ENCODE peak calls at places on chromosome 15, in five cellular contexts. One of them, this sample, is unnamed.

GRCh38 chr15:41492597-41493204 is 973 bp upstream of the ITPKA start:
- DNase-seq in activated CD4-positive, CD25-positive, alpha-beta regulatory T cell: no peak
- DNase-seq in stromal cell of bone marrow: no peak
- DNase-seq in AG08396: no peak
- DNase-seq in stimulated activated CD4-positive, alpha-beta T cell treated with anti-CD3 and anti-CD28 coated beads, Interleukin-4, amount 100 ng/mL, for 48 hours: no peak
- DNase-seq in this sample: no peak

GRCh38 chr15:68584704-68585573 is 6.1 kb downstream of the CORO2B start:
- DNase-seq in AG08396: no peak
- DNase-seq in stromal cell of bone marrow: no peak
- DNase-seq in stimulated activated CD4-positive, alpha-beta T cell treated with anti-CD3 and anti-CD28 coated beads, Interleukin-4, amount 100 ng/mL, for 48 hours: no peak
- DNase-seq in activated CD4-positive, CD25-positive, alpha-beta regulatory T cell: no peak
- DNase-seq in this sample: no peak

GRCh38 chr15:29711531-29711930 is 110.7 kb downstream of the TJP1 start:
- DNase-seq in stromal cell of bone marrow: no peak
- DNase-seq in stimulated activated CD4-positive, alpha-beta T cell treated with anti-CD3 and anti-CD28 coated beads, Interleukin-4, amount 100 ng/mL, for 48 hours: no peak
- DNase-seq in AG08396: no peak
- DNase-seq in activated CD4-positive, CD25-positive, alpha-beta regulatory T cell: no peak
- DNase-seq in this sample: no peak

GRCh38 chr15:91589360-91589759 is 264.1 kb upstream of the SLCO3A1 start:
- DNase-seq in AG08396: no peak
- DNase-seq in stromal cell of bone marrow: no peak
- DNase-seq in stimulated activated CD4-positive, alpha-beta T cell treated with anti-CD3 and anti-CD28 coated beads, Interleukin-4, amount 100 ng/mL, for 48 hours: no peak
- DNase-seq in activated CD4-positive, CD25-positive, alpha-beta regulatory T cell: no peak
- DNase-seq in this sample: no peak

GRCh38 chr15:100777821-100778220 is 101.8 kb upstream of the ALDH1A3 start:
- DNase-seq in AG08396: no peak
- DNase-seq in activated CD4-positive, CD25-positive, alpha-beta regulatory T cell: no peak
- DNase-seq in stimulated activated CD4-positive, alpha-beta T cell treated with anti-CD3 and anti-CD28 coated beads, Interleukin-4, amount 100 ng/mL, for 48 hours: no peak
- DNase-seq in stromal cell of bone marrow: no peak
- DNase-seq in this sample: no peak

GRCh38 chr15:35243758-35244157 is 158.7 kb upstream of the NANOGP8 start:
- DNase-seq in AG08396: no peak
- DNase-seq in stimulated activated CD4-positive, alpha-beta T cell treated with anti-CD3 and anti-CD28 coated beads, Interleukin-4, amount 100 ng/mL, for 48 hours: no peak
- DNase-seq in activated CD4-positive, CD25-positive, alpha-beta regulatory T cell: no peak
- DNase-seq in stromal cell of bone marrow: no peak
- DNase-seq in this sample: no peak

GRCh38 chr15:35506272-35506870 is 39.6 kb downstream of the DPH6 start:
- DNase-seq in stromal cell of bone marrow: no peak
- DNase-seq in activated CD4-positive, CD25-positive, alpha-beta regulatory T cell: no peak
- DNase-seq in AG08396: no peak
- DNase-seq in stimulated activated CD4-positive, alpha-beta T cell treated with anti-CD3 and anti-CD28 coated beads, Interleukin-4, amount 100 ng/mL, for 48 hours: no peak
- DNase-seq in this sample: no peak

GRCh38 chr15:26771917-26772587 is 814 bp downstream of the GABRB3 start:
- DNase-seq in stimulated activated CD4-positive, alpha-beta T cell treated with anti-CD3 and anti-CD28 coated beads, Interleukin-4, amount 100 ng/mL, for 48 hours: no peak
- DNase-seq in AG08396: peak; percentile 12
- DNase-seq in activated CD4-positive, CD25-positive, alpha-beta regulatory T cell: no peak
- DNase-seq in stromal cell of bone marrow: no peak
- DNase-seq in this sample: no peak

GRCh38 chr15:80489030-80489594 is 84.9 kb downstream of the ARNT2 start:
- DNase-seq in AG08396: peak; percentile 52
- DNase-seq in stimulated activated CD4-positive, alpha-beta T cell treated with anti-CD3 and anti-CD28 coated beads, Interleukin-4, amount 100 ng/mL, for 48 hours: no peak
- DNase-seq in stromal cell of bone marrow: peak; percentile 92
- DNase-seq in activated CD4-positive, CD25-positive, alpha-beta regulatory T cell: no peak
- DNase-seq in this sample: no peak

GRCh38 chr15:37100109-37100873 is at the start of gene MEIS2:
- DNase-seq in activated CD4-positive, CD25-positive, alpha-beta regulatory T cell: no peak
- DNase-seq in AG08396: peak; percentile 95
- DNase-seq in stimulated activated CD4-positive, alpha-beta T cell treated with anti-CD3 and anti-CD28 coated beads, Interleukin-4, amount 100 ng/mL, for 48 hours: no peak
- DNase-seq in stromal cell of bone marrow: peak; percentile 88
- DNase-seq in this sample: peak; percentile 52

GRCh38 chr15:95843241-95843851 is 487.2 kb upstream of the NR2F2 start:
- DNase-seq in stimulated activated CD4-positive, alpha-beta T cell treated with anti-CD3 and anti-CD28 coated beads, Interleukin-4, amount 100 ng/mL, for 48 hours: no peak
- DNase-seq in activated CD4-positive, CD25-positive, alpha-beta regulatory T cell: no peak
- DNase-seq in stromal cell of bone marrow: peak; percentile 87
- DNase-seq in AG08396: peak; percentile 23
- DNase-seq in this sample: no peak

GRCh38 chr15:37921527-37922385 is 12.7 kb upstream of the TMCO5A start:
- DNase-seq in stromal cell of bone marrow: no peak
- DNase-seq in AG08396: no peak
- DNase-seq in stimulated activated CD4-positive, alpha-beta T cell treated with anti-CD3 and anti-CD28 coated beads, Interleukin-4, amount 100 ng/mL, for 48 hours: no peak
- DNase-seq in activated CD4-positive, CD25-positive, alpha-beta regulatory T cell: no peak
- DNase-seq in this sample: no peak

GRCh38 chr15:82630033-82630432 is 17.1 kb downstream of the CPEB1 start:
- DNase-seq in activated CD4-positive, CD25-positive, alpha-beta regulatory T cell: no peak
- DNase-seq in stromal cell of bone marrow: no peak
- DNase-seq in AG08396: no peak
- DNase-seq in stimulated activated CD4-positive, alpha-beta T cell treated with anti-CD3 and anti-CD28 coated beads, Interleukin-4, amount 100 ng/mL, for 48 hours: no peak
- DNase-seq in this sample: no peak

GRCh38 chr15:40367673-40368611 is 9.9 kb downstream of the DISP2 start:
- DNase-seq in stromal cell of bone marrow: peak; percentile 64
- DNase-seq in activated CD4-positive, CD25-positive, alpha-beta regulatory T cell: peak; percentile 47
- DNase-seq in stimulated activated CD4-positive, alpha-beta T cell treated with anti-CD3 and anti-CD28 coated beads, Interleukin-4, amount 100 ng/mL, for 48 hours: peak; percentile 73
- DNase-seq in AG08396: peak; percentile 94
- DNase-seq in this sample: peak; percentile 83

GRCh38 chr15:27808182-27808581 is 290.9 kb downstream of the OCA2 start:
- DNase-seq in activated CD4-positive, CD25-positive, alpha-beta regulatory T cell: no peak
- DNase-seq in stromal cell of bone marrow: no peak
- DNase-seq in AG08396: no peak
- DNase-seq in stimulated activated CD4-positive, alpha-beta T cell treated with anti-CD3 and anti-CD28 coated beads, Interleukin-4, amount 100 ng/mL, for 48 hours: no peak
- DNase-seq in this sample: no peak

GRCh38 chr15:29675791-29676301 is 146.4 kb downstream of the TJP1 start:
- DNase-seq in AG08396: no peak
- DNase-seq in activated CD4-positive, CD25-positive, alpha-beta regulatory T cell: no peak
- DNase-seq in stimulated activated CD4-positive, alpha-beta T cell treated with anti-CD3 and anti-CD28 coated beads, Interleukin-4, amount 100 ng/mL, for 48 hours: no peak
- DNase-seq in stromal cell of bone marrow: no peak
- DNase-seq in this sample: no peak

GRCh38 chr15:92663250-92663951 is 7.8 kb upstream of the FAM174B start:
- DNase-seq in stimulated activated CD4-positive, alpha-beta T cell treated with anti-CD3 and anti-CD28 coated beads, Interleukin-4, amount 100 ng/mL, for 48 hours: no peak
- DNase-seq in stromal cell of bone marrow: no peak
- DNase-seq in activated CD4-positive, CD25-positive, alpha-beta regulatory T cell: no peak
- DNase-seq in AG08396: no peak
- DNase-seq in this sample: no peak

GRCh38 chr15:65400760-65401606 is 21.8 kb downstream of the IGDCC4 start:
- DNase-seq in stimulated activated CD4-positive, alpha-beta T cell treated with anti-CD3 and anti-CD28 coated beads, Interleukin-4, amount 100 ng/mL, for 48 hours: peak; percentile 41
- DNase-seq in AG08396: peak; percentile 88
- DNase-seq in activated CD4-positive, CD25-positive, alpha-beta regulatory T cell: no peak
- DNase-seq in stromal cell of bone marrow: peak; percentile 50
- DNase-seq in this sample: no peak

GRCh38 chr15:81155375-81156218 is 21.5 kb downstream of the CFAP161 start:
- DNase-seq in activated CD4-positive, CD25-positive, alpha-beta regulatory T cell: no peak
- DNase-seq in stimulated activated CD4-positive, alpha-beta T cell treated with anti-CD3 and anti-CD28 coated beads, Interleukin-4, amount 100 ng/mL, for 48 hours: no peak
- DNase-seq in stromal cell of bone marrow: peak; percentile 52
- DNase-seq in AG08396: peak; percentile 56
- DNase-seq in this sample: no peak

GRCh38 chr15:62528505-62528904 is 363.4 kb upstream of the C2CD4B start:
- DNase-seq in activated CD4-positive, CD25-positive, alpha-beta regulatory T cell: no peak
- DNase-seq in stimulated activated CD4-positive, alpha-beta T cell treated with anti-CD3 and anti-CD28 coated beads, Interleukin-4, amount 100 ng/mL, for 48 hours: no peak
- DNase-seq in AG08396: no peak
- DNase-seq in stromal cell of bone marrow: no peak
- DNase-seq in this sample: no peak

GRCh38 chr15:57356178-57356577 is 20.1 kb upstream of the CGNL1 start:
- DNase-seq in stimulated activated CD4-positive, alpha-beta T cell treated with anti-CD3 and anti-CD28 coated beads, Interleukin-4, amount 100 ng/mL, for 48 hours: no peak
- DNase-seq in stromal cell of bone marrow: no peak
- DNase-seq in AG08396: no peak
- DNase-seq in activated CD4-positive, CD25-positive, alpha-beta regulatory T cell: no peak
- DNase-seq in this sample: no peak

GRCh38 chr15:84685304-84685703 is 27.3 kb upstream of the NMB start:
- DNase-seq in activated CD4-positive, CD25-positive, alpha-beta regulatory T cell: no peak
- DNase-seq in AG08396: no peak
- DNase-seq in stromal cell of bone marrow: peak; percentile 87
- DNase-seq in stimulated activated CD4-positive, alpha-beta T cell treated with anti-CD3 and anti-CD28 coated beads, Interleukin-4, amount 100 ng/mL, for 48 hours: no peak
- DNase-seq in this sample: no peak

GRCh38 chr15:60324706-60325438 is 72.9 kb downstream of the ANXA2 start:
- DNase-seq in stimulated activated CD4-positive, alpha-beta T cell treated with anti-CD3 and anti-CD28 coated beads, Interleukin-4, amount 100 ng/mL, for 48 hours: no peak
- DNase-seq in stromal cell of bone marrow: no peak
- DNase-seq in activated CD4-positive, CD25-positive, alpha-beta regulatory T cell: no peak
- DNase-seq in AG08396: no peak
- DNase-seq in this sample: no peak

GRCh38 chr15:41501191-41501917 is 7.7 kb downstream of the ITPKA start:
- DNase-seq in AG08396: peak; percentile 77
- DNase-seq in activated CD4-positive, CD25-positive, alpha-beta regulatory T cell: no peak
- DNase-seq in stimulated activated CD4-positive, alpha-beta T cell treated with anti-CD3 and anti-CD28 coated beads, Interleukin-4, amount 100 ng/mL, for 48 hours: no peak
- DNase-seq in stromal cell of bone marrow: no peak
- DNase-seq in this sample: no peak

GRCh38 chr15:68626739-68627138 is 47.9 kb downstream of the CORO2B start:
- DNase-seq in AG08396: no peak
- DNase-seq in stromal cell of bone marrow: no peak
- DNase-seq in stimulated activated CD4-positive, alpha-beta T cell treated with anti-CD3 and anti-CD28 coated beads, Interleukin-4, amount 100 ng/mL, for 48 hours: no peak
- DNase-seq in activated CD4-positive, CD25-positive, alpha-beta regulatory T cell: no peak
- DNase-seq in this sample: no peak

GRCh38 chr15:64636541-64636940 is 138.8 kb downstream of the RBPMS2 start:
- DNase-seq in AG08396: no peak
- DNase-seq in stimulated activated CD4-positive, alpha-beta T cell treated with anti-CD3 and anti-CD28 coated beads, Interleukin-4, amount 100 ng/mL, for 48 hours: no peak
- DNase-seq in stromal cell of bone marrow: no peak
- DNase-seq in activated CD4-positive, CD25-positive, alpha-beta regulatory T cell: no peak
- DNase-seq in this sample: no peak

GRCh38 chr15:45402955-45403892 is 24.9 kb upstream of the GATM start:
- DNase-seq in stromal cell of bone marrow: no peak
- DNase-seq in stimulated activated CD4-positive, alpha-beta T cell treated with anti-CD3 and anti-CD28 coated beads, Interleukin-4, amount 100 ng/mL, for 48 hours: peak; percentile 15
- DNase-seq in activated CD4-positive, CD25-positive, alpha-beta regulatory T cell: peak; percentile 10
- DNase-seq in AG08396: peak; percentile 44
- DNase-seq in this sample: no peak

GRCh38 chr15:35307676-35308075 is 222.6 kb upstream of the NANOGP8 start:
- DNase-seq in AG08396: no peak
- DNase-seq in stromal cell of bone marrow: no peak
- DNase-seq in activated CD4-positive, CD25-positive, alpha-beta regulatory T cell: no peak
- DNase-seq in stimulated activated CD4-positive, alpha-beta T cell treated with anti-CD3 and anti-CD28 coated beads, Interleukin-4, amount 100 ng/mL, for 48 hours: no peak
- DNase-seq in this sample: no peak

GRCh38 chr15:85403745-85404144 is 23.3 kb downstream of the AKAP13 start:
- DNase-seq in activated CD4-positive, CD25-positive, alpha-beta regulatory T cell: no peak
- DNase-seq in stromal cell of bone marrow: peak; percentile 82
- DNase-seq in AG08396: no peak
- DNase-seq in stimulated activated CD4-positive, alpha-beta T cell treated with anti-CD3 and anti-CD28 coated beads, Interleukin-4, amount 100 ng/mL, for 48 hours: no peak
- DNase-seq in this sample: no peak

GRCh38 chr15:39729500-39729899 is 53.1 kb downstream of the FSIP1 start:
- DNase-seq in stromal cell of bone marrow: no peak
- DNase-seq in activated CD4-positive, CD25-positive, alpha-beta regulatory T cell: no peak
- DNase-seq in AG08396: no peak
- DNase-seq in stimulated activated CD4-positive, alpha-beta T cell treated with anti-CD3 and anti-CD28 coated beads, Interleukin-4, amount 100 ng/mL, for 48 hours: no peak
- DNase-seq in this sample: no peak

This sample was measured in NCI-H187.